ENCODE peak calls at places on chromosome 9, in eight cellular contexts. E, F, O, Q, B, C, I and L are unnamed samples.

GRCh38 chr9:116149844-116150243 is 3.7 kb upstream of the PAPPA start:
- DNase-seq in E (no peak), F (no peak), I (peak), C (peak), Q (no peak), O (peak), B (peak), L (no peak)

GRCh38 chr9:125066839-125067619 is 76.3 kb downstream of the SCAI start:
- DNase-seq in O (no peak), Q (no peak), C (no peak), E (no peak), B (no peak), I (no peak), F (no peak), L (peak)

GRCh38 chr9:136370687-136371530 is 2.6 kb downstream of the CARD9 start:
- DNase-seq in B (no peak), O (no peak), E (no peak), Q (no peak), I (no peak), C (no peak), F (no peak), L (no peak)

GRCh38 chr9:137460363-137461315 is 1.5 kb upstream of the NSMF start:
- DNase-seq in I (no peak), B (no peak), E (no peak), Q (no peak), F (no peak), O (peak), C (no peak), L (no peak)

GRCh38 chr9:97293207-97293721 is 14.2 kb upstream of the CCDC180 start:
- DNase-seq in E (no peak), I (peak), O (peak), C (peak), Q (no peak), B (no peak), F (no peak), L (peak)

GRCh38 chr9:135164036-135164435 is 76.6 kb downstream of the OLFM1 start:
- DNase-seq in F (no peak), Q (no peak), I (no peak), E (no peak), O (no peak), C (no peak), B (no peak), L (no peak)

GRCh38 chr9:37442556-37442955 is 20.1 kb downstream of the GRHPR start:
- DNase-seq in F (no peak), B (no peak), O (no peak), Q (no peak), I (no peak), C (no peak), E (no peak), L (no peak)

GRCh38 chr9:121023064-121023463 is 27.0 kb downstream of the C5 start:
- DNase-seq in O (no peak), Q (no peak), E (no peak), C (no peak), I (peak), B (no peak), F (no peak), L (no peak)

GRCh38 chr9:131682261-131682660 is 57.6 kb downstream of the RAPGEF1 start:
- DNase-seq in C (no peak), F (no peak), I (no peak), O (no peak), Q (no peak), B (no peak), E (no peak), L (no peak)

GRCh38 chr9:113416149-113416726 is 5.7 kb downstream of the C9orf43 start:
- DNase-seq in O (no peak), F (no peak), B (no peak), I (peak), C (no peak), Q (no peak), E (no peak), L (no peak)